ENCODE peak calls at places on chromosomes 12 and 14, in five cellular contexts. I, O, F, H and T are unnamed samples.

GRCh38 chr12:75657866-75658265 is 146.5 kb upstream of the KRR1 start:
- DNase-seq in I (peak; percentile 46), O (no peak), F (no peak), H (no peak), T (no peak)

GRCh38 chr12:69475237-69475984 is 5.2 kb downstream of the FRS2 start:
- DNase-seq in I (no peak), O (peak; percentile 49), F (no peak), H (peak; percentile 26), T (no peak)

GRCh38 chr12:101230547-101230946 is 20.5 kb upstream of the SLC5A8 start:
- DNase-seq in I (peak; percentile 72), O (peak; percentile 79), F (no peak), H (no peak), T (no peak)

GRCh38 chr14:63689132-63689531 is 38.7 kb downstream of the SGPP1 start:
- DNase-seq in I (no peak), O (no peak), F (no peak), H (no peak), T (no peak)

GRCh38 chr12:93156091-93156490 is 221.6 kb upstream of the NUDT4 start:
- DNase-seq in I (no peak), O (no peak), F (no peak), H (no peak), T (no peak)

GRCh38 chr12:4164591-4165558 is 108.7 kb upstream of the CCND2 start:
- DNase-seq in I (peak; percentile 59), O (peak; percentile 64), F (peak; percentile 66), H (peak; percentile 52), T (peak; percentile 71)

GRCh38 chr12:94172031-94172430 is 23.7 kb downstream of the PLXNC1 start:
- DNase-seq in I (peak; percentile 18), O (peak; percentile 86), F (no peak), H (no peak), T (no peak)

GRCh38 chr12:96196781-96197180 is 2.6 kb downstream of the ELK3 start:
- DNase-seq in I (no peak), O (peak; percentile 90), F (no peak), H (no peak), T (no peak)

GRCh38 chr14:96268426-96269358 is 12.7 kb downstream of the BDKRB1 start:
- DNase-seq in I (peak; percentile 96), O (peak; percentile 98), F (no peak), H (no peak), T (no peak)

GRCh38 chr12:101885912-101886561 is 8.7 kb downstream of the DRAM1 start:
- DNase-seq in I (no peak), O (no peak), F (no peak), H (no peak), T (no peak)

GRCh38 chr12:75784591-75784990 is 247.0 kb downstream of the PHLDA1 start:
- DNase-seq in I (no peak), O (no peak), F (no peak), H (no peak), T (no peak)

GRCh38 chr12:15700595-15700994 is 88.6 kb downstream of the EPS8 start:
- DNase-seq in I (peak; percentile 96), O (peak; percentile 96), F (no peak), H (no peak), T (peak; percentile 15)

GRCh38 chr12:71567562-71567961 is 96.1 kb downstream of the ZFC3H1 start:
- DNase-seq in I (no peak), O (no peak), F (no peak), H (peak; percentile 51), T (no peak)

GRCh38 chr14:104657114-104657524 is 32.3 kb upstream of the INF2 start:
- DNase-seq in I (no peak), O (no peak), F (no peak), H (no peak), T (peak; percentile 73)

GRCh38 chr12:43459285-43459684 is 92.7 kb downstream of the ADAMTS20 start:
- DNase-seq in I (no peak), O (no peak), F (no peak), H (no peak), T (no peak)

GRCh38 chr12:131003036-131003435 is 49.3 kb downstream of the ADGRD1 start:
- DNase-seq in I (no peak), O (no peak), F (no peak), H (no peak), T (no peak)

GRCh38 chr14:88551094-88551870 is 3.5 kb downstream of the PTPN21 start:
- DNase-seq in I (peak; percentile 72), O (peak; percentile 85), F (peak; percentile 82), H (peak; percentile 75), T (no peak)

GRCh38 chr12:101877816-101878811 is 734 bp downstream of the DRAM1 start:
- DNase-seq in I (no peak), O (no peak), F (no peak), H (peak; percentile 1), T (peak; percentile 35)

GRCh38 chr14:66955159-66955558 is 234.1 kb upstream of the GARIN2 start:
- DNase-seq in I (no peak), O (no peak), F (no peak), H (no peak), T (no peak)

GRCh38 chr12:87813476-87814234 is 215.5 kb downstream of the C12orf50 start:
- DNase-seq in I (peak; percentile 91), O (peak; percentile 81), F (no peak), H (no peak), T (no peak)

GRCh38 chr12:27343255-27344000 is 10.8 kb downstream of the BMAL2 start:
- DNase-seq in I (peak; percentile 97), O (peak; percentile 89), F (no peak), H (no peak), T (no peak)

GRCh38 chr12:92745874-92746553 is 43.2 kb downstream of the PLEKHG7 start:
- DNase-seq in I (peak; percentile 97), O (peak; percentile 99), F (peak; percentile 91), H (no peak), T (no peak)

GRCh38 chr12:1544991-1545700 is 49.2 kb downstream of the FBXL14 start:
- DNase-seq in I (no peak), O (peak; percentile 66), F (no peak), H (no peak), T (no peak)

GRCh38 chr14:54711812-54712211 is 144.9 kb downstream of the SAMD4A start:
- DNase-seq in I (no peak), O (no peak), F (no peak), H (peak; percentile 51), T (no peak)

GRCh38 chr12:83889745-83890144 is 1022.9 kb downstream of the SLC6A15 start:
- DNase-seq in I (no peak), O (no peak), F (no peak), H (no peak), T (no peak)

GRCh38 chr12:47781479-47782371 is 8.7 kb downstream of the SLC48A1 start:
- DNase-seq in I (no peak), O (no peak), F (no peak), H (no peak), T (no peak)

GRCh38 chr14:103546651-103547454 is 15.6 kb downstream of the BAG5 start:
- DNase-seq in I (no peak), O (peak; percentile 49), F (no peak), H (peak; percentile 69), T (peak; percentile 94)

GRCh38 chr14:51879170-51879569 is 18.8 kb downstream of the GNG2 start:
- DNase-seq in I (no peak), O (no peak), F (no peak), H (no peak), T (no peak)

GRCh38 chr12:106631150-106631549 is 48.3 kb downstream of the RFX4 start:
- DNase-seq in I (no peak), O (no peak), F (no peak), H (no peak), T (no peak)

GRCh38 chr14:103657466-103657865 is 28.5 kb downstream of the KLC1 start:
- DNase-seq in I (peak; percentile 79), O (peak; percentile 93), F (no peak), H (no peak), T (no peak)

GRCh38 chr14:61398221-61398620 is 76.8 kb downstream of the PRKCH start:
- DNase-seq in I (no peak), O (no peak), F (no peak), H (no peak), T (no peak)

GRCh38 chr12:25332143-25332542 is 81.4 kb upstream of the KRAS start:
- DNase-seq in I (no peak), O (no peak), F (no peak), H (no peak), T (peak; percentile 34)

GRCh38 chr14:81406863-81407262 is 6.7 kb upstream of the STON2 start:
- DNase-seq in I (peak; percentile 72), O (peak; percentile 91), F (no peak), H (no peak), T (no peak)

GRCh38 chr12:65834146-65834935 is 10.1 kb downstream of the HMGA2 start:
- DNase-seq in I (no peak), O (no peak), F (no peak), H (no peak), T (no peak)

GRCh38 chr12:27913999-27914614 is 58.4 kb downstream of the PTHLH start:
- DNase-seq in I (no peak), O (no peak), F (no peak), H (no peak), T (no peak)

DNA sequence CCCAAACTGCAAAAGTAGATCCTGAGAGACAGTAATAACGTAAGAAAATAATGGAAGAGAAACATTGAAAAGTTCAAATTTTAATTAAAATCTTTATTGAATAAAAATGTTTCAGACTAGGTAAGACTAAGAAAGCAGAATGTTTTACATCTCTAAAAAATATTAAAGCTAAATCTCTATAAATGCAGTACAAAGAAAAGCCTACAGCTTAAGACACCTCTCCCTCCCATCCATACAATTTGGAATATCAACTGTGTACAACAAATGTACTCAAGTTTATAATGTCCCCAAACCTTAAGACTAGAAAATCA is 8.5 kb upstream of the CERS5 start:
- DNase-seq in I (no peak), O (no peak), F (no peak), H (no peak), T (no peak)
- TF ChIP-seq CTCF in I (no peak), O (no peak), F (no peak), H (no peak), T (peak; percentile 15)

DNA sequence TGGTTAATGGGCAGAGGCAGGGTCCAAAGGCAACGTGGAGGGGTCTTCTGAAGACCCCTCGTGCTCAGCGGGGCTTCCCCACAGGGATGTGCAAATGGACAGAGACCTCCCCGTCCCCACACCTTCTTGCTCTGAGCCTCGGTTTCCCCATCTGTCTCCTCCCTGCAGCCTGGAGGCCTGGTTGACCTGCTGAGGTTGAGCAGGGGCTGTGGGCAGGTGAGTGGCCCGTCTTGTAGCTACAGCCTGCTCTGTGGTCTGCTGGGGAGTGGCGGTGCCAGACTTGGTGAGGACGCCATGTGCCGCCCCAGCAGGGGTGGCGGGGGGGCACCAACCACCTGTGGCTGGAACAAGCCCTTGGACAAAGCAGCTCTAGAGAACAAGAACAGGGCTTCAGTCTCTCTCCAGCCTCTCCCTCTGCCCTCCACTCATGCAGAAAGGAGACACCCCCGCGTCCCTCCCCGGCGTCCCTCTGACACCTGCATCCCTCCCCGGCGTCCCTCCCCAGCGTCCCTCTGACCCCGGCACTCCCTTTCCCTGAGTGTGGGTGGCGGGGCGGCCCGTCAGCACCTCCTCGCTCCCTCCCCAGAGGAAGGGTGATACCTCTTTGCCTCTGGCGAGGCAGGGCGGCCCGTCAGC is 83.6 kb downstream of the NOC4L start:
- DNase-seq in I (no peak), O (no peak), F (no peak), H (no peak), T (no peak)
- TF ChIP-seq CTCF in I (no peak), O (no peak), F (no peak), H (no peak), T (no peak)

GRCh38 chr12:51083140-51083833 is at the start of gene CSRNP2:
- DNase-seq in I (peak; percentile 87), O (peak; percentile 91), F (peak; percentile 98), H (peak; percentile 97), T (peak; percentile 97)
- TF ChIP-seq CTCF in I (no peak), O (no peak), F (no peak), H (peak; percentile 11), T (no peak)

GRCh38 chr12:113464852-113465719 is 6.6 kb downstream of the LHX5 start:
- DNase-seq in I (no peak), O (no peak), F (no peak), H (peak; percentile 17), T (no peak)
- TF ChIP-seq CTCF in I (no peak), O (no peak), F (no peak), H (no peak), T (no peak)